ENCODE peak calls at places on chromosomes 7 and 10, in seven cellular contexts. One of them, this sample, is unnamed. For H3K4me1, the result is how much of the 10 kb centered on the place peaks cover.

GRCh38 chr7:12322287-12322902 is 81.3 kb downstream of the VWDE start:
- DNase-seq in neural progenitor cell: no peak
- DNase-seq in endothelial cell of umbilical vein: peak
- DNase-seq in H1: no peak
- DNase-seq in cardiac muscle cell: peak
- DNase-seq in left lung: no peak
- DNase-seq in A549: peak
- DNase-seq in this sample: no peak

GRCh38 chr7:5701085-5701914 is 80.2 kb downstream of the RNF216 start:
- DNase-seq in H1: no peak
- DNase-seq in neural progenitor cell: no peak
- DNase-seq in A549: no peak
- DNase-seq in endothelial cell of umbilical vein: peak
- DNase-seq in cardiac muscle cell: no peak
- DNase-seq in left lung: no peak
- DNase-seq in this sample: no peak

GRCh38 chr10:50361946-50362345 is 110.6 kb upstream of the ASAH2 start:
- DNase-seq in neural progenitor cell: no peak
- DNase-seq in A549: no peak
- DNase-seq in left lung: no peak
- DNase-seq in cardiac muscle cell: no peak
- DNase-seq in endothelial cell of umbilical vein: no peak
- DNase-seq in H1: no peak
- DNase-seq in this sample: no peak

GRCh38 chr7:105487559-105488218 is 34.4 kb downstream of the PUS7 start:
- DNase-seq in endothelial cell of umbilical vein: peak
- DNase-seq in cardiac muscle cell: peak
- DNase-seq in left lung: no peak
- DNase-seq in H1: peak
- DNase-seq in neural progenitor cell: peak
- DNase-seq in A549: peak
- DNase-seq in this sample: no peak

GRCh38 chr7:122889116-122889515 is 2.9 kb upstream of the CADPS2 start:
- DNase-seq in cardiac muscle cell: no peak
- DNase-seq in H1: no peak
- DNase-seq in left lung: no peak
- DNase-seq in A549: no peak
- DNase-seq in neural progenitor cell: no peak
- DNase-seq in endothelial cell of umbilical vein: no peak
- DNase-seq in this sample: no peak

GRCh38 chr10:101878869-101879268 is 35.3 kb upstream of the KCNIP2 start:
- DNase-seq in left lung: no peak
- DNase-seq in A549: no peak
- DNase-seq in endothelial cell of umbilical vein: no peak
- DNase-seq in cardiac muscle cell: no peak
- DNase-seq in neural progenitor cell: peak
- DNase-seq in H1: no peak
- DNase-seq in this sample: no peak

GRCh38 chr7:126574838-126575250 is 677.9 kb downstream of the GRM8 start:
- DNase-seq in left lung: peak
- DNase-seq in endothelial cell of umbilical vein: no peak
- DNase-seq in cardiac muscle cell: no peak
- DNase-seq in A549: peak
- DNase-seq in H1: no peak
- DNase-seq in neural progenitor cell: no peak
- DNase-seq in this sample: no peak

GRCh38 chr10:72275351-72276012 is 1.8 kb downstream of the DDIT4 start:
- DNase-seq in left lung: peak
- DNase-seq in H1: no peak
- DNase-seq in endothelial cell of umbilical vein: no peak
- DNase-seq in cardiac muscle cell: peak
- DNase-seq in neural progenitor cell: no peak
- DNase-seq in A549: peak
- DNase-seq in this sample: no peak

GRCh38 chr7:16728811-16729210 is 24.7 kb upstream of the TSPAN13 start:
- DNase-seq in neural progenitor cell: no peak
- DNase-seq in left lung: no peak
- DNase-seq in cardiac muscle cell: no peak
- DNase-seq in A549: no peak
- DNase-seq in endothelial cell of umbilical vein: no peak
- DNase-seq in H1: no peak
- DNase-seq in this sample: no peak

GRCh38 chr7:155166673-155167370 is 96.7 kb downstream of the HTR5A start:
- DNase-seq in cardiac muscle cell: peak
- DNase-seq in A549: no peak
- DNase-seq in H1: no peak
- DNase-seq in left lung: no peak
- DNase-seq in neural progenitor cell: no peak
- DNase-seq in endothelial cell of umbilical vein: peak
- DNase-seq in this sample: peak

GRCh38 chr7:1557006-1557405 is 1.0 kb upstream of the TMEM184A start:
- DNase-seq in cardiac muscle cell: no peak
- DNase-seq in A549: no peak
- DNase-seq in endothelial cell of umbilical vein: no peak
- DNase-seq in H1: no peak
- DNase-seq in neural progenitor cell: no peak
- DNase-seq in left lung: peak
- DNase-seq in this sample: no peak

GRCh38 chr10:13816195-13816926 is 229.6 kb downstream of the PRPF18 start:
- DNase-seq in A549: no peak
- DNase-seq in left lung: no peak
- DNase-seq in neural progenitor cell: no peak
- DNase-seq in endothelial cell of umbilical vein: peak
- DNase-seq in H1: no peak
- DNase-seq in cardiac muscle cell: peak
- DNase-seq in this sample: peak

GRCh38 chr7:44275829-44276570 is 49.4 kb downstream of the CAMK2B start:
- DNase-seq in left lung: peak
- DNase-seq in H1: peak
- DNase-seq in neural progenitor cell: peak
- DNase-seq in endothelial cell of umbilical vein: peak
- DNase-seq in A549: no peak
- DNase-seq in cardiac muscle cell: peak
- DNase-seq in this sample: no peak
- H3K27ac ChIP-seq in left lung: no peak
- H3K27ac ChIP-seq in H1: no peak
- H3K27ac ChIP-seq in neural progenitor cell: no peak
- H3K27ac ChIP-seq in endothelial cell of umbilical vein: no peak
- H3K27ac ChIP-seq in A549: no peak
- H3K27ac ChIP-seq in cardiac muscle cell: no peak
- H3K27ac ChIP-seq in this sample: no peak

DNA sequence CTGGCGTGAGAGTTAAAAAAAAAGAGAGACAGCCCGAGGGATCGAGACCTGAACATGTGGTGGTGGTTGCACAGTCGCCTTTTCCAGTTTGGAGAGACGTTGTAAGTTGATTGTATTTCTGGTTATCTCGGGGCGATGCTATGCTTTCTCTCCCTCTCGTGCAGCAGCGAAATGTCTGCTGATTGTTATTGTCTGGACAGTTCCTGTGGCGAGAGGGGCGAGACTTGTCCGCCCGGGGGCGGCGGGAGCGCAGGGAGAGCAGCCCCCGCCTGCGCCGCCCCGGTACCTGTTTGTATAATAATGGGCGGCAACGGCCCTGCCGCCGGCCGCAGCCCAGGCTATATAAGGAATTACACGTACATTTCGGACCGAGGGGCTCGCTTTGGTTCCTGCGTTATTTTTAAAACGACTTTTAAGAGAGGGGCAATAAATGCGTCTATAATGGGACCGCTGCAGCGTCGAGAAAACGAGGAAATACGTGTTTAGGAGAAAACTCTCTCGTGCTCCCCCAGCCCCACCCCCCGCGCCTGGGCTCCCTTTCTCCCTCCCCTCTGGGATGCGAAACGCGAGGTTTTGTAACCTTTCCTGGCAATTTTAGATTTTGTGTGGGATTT is 1.7 kb downstream of the ZEB1 start:
- DNase-seq in left lung: peak
- DNase-seq in neural progenitor cell: peak
- DNase-seq in endothelial cell of umbilical vein: peak
- DNase-seq in A549: peak
- DNase-seq in cardiac muscle cell: peak
- DNase-seq in H1: peak
- DNase-seq in this sample: no peak
- TF ChIP-seq CTCF in left lung: no peak
- TF ChIP-seq CTCF in neural progenitor cell: peak
- TF ChIP-seq CTCF in endothelial cell of umbilical vein: no peak
- TF ChIP-seq CTCF in A549: no peak
- TF ChIP-seq CTCF in cardiac muscle cell: no peak
- TF ChIP-seq CTCF in H1: no peak
- TF ChIP-seq CTCF in this sample: no peak

DNA sequence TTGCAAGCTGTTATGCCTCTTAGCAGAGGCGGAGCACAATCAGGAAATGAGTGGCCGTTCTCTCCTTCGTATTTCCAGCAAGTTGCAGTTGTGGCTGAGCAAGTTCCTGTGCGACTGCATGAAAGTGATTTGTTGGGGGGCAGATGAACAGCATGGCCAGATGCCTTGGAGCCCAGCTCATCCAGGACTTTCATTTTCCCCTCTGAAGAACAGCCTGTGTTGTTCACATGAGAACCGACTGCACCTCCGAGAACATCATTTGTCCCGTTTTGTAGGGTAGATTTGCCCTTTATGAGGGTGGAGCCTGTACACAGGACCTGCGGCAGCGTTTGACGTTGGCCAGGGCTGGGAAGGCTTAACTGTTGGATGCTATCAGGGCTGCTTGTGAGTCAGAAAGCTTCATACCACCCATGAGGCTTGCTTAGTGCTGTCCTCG is 4.4 kb downstream of the BAG3 start:
- DNase-seq in A549: peak
- DNase-seq in left lung: no peak
- DNase-seq in neural progenitor cell: no peak
- DNase-seq in endothelial cell of umbilical vein: peak
- DNase-seq in H1: no peak
- DNase-seq in cardiac muscle cell: peak
- DNase-seq in this sample: no peak
- H3K4me1 ChIP-seq in A549: half or more
- H3K4me1 ChIP-seq in left lung: half or more
- H3K4me1 ChIP-seq in neural progenitor cell: under half
- H3K4me1 ChIP-seq in endothelial cell of umbilical vein: half or more
- H3K4me1 ChIP-seq in H1: under half
- H3K4me1 ChIP-seq in cardiac muscle cell: under half
- H3K4me1 ChIP-seq in this sample: under half

GRCh38 chr7:117871778-117872538 is 1.3 kb downstream of the CTTNBP2 start:
- DNase-seq in left lung: no peak
- DNase-seq in endothelial cell of umbilical vein: no peak
- DNase-seq in neural progenitor cell: peak
- DNase-seq in H1: peak
- DNase-seq in A549: no peak
- DNase-seq in cardiac muscle cell: no peak
- DNase-seq in this sample: no peak
- H3K27ac ChIP-seq in left lung: no peak
- H3K27ac ChIP-seq in endothelial cell of umbilical vein: no peak
- H3K27ac ChIP-seq in neural progenitor cell: peak
- H3K27ac ChIP-seq in H1: peak
- H3K27ac ChIP-seq in A549: no peak
- H3K27ac ChIP-seq in cardiac muscle cell: peak
- H3K27ac ChIP-seq in this sample: peak

GRCh38 chr7:47893238-47893637 is 55.0 kb downstream of the PKD1L1 start:
- DNase-seq in endothelial cell of umbilical vein: no peak
- DNase-seq in left lung: no peak
- DNase-seq in H1: peak
- DNase-seq in A549: peak
- DNase-seq in neural progenitor cell: peak
- DNase-seq in cardiac muscle cell: no peak
- DNase-seq in this sample: no peak
- TF ChIP-seq CTCF in endothelial cell of umbilical vein: peak
- TF ChIP-seq CTCF in left lung: no peak
- TF ChIP-seq CTCF in H1: peak
- TF ChIP-seq CTCF in A549: no peak
- TF ChIP-seq CTCF in neural progenitor cell: peak
- TF ChIP-seq CTCF in cardiac muscle cell: peak
- TF ChIP-seq CTCF in this sample: no peak

GRCh38 chr10:110212119-110213006 is 5.0 kb downstream of the MXI1 start:
- DNase-seq in cardiac muscle cell: no peak
- DNase-seq in left lung: no peak
- DNase-seq in endothelial cell of umbilical vein: no peak
- DNase-seq in H1: peak
- DNase-seq in A549: no peak
- DNase-seq in neural progenitor cell: no peak
- DNase-seq in this sample: no peak
- H3K4me1 ChIP-seq in cardiac muscle cell: under half
- H3K4me1 ChIP-seq in left lung: under half
- H3K4me1 ChIP-seq in endothelial cell of umbilical vein: under half
- H3K4me1 ChIP-seq in H1: under half
- H3K4me1 ChIP-seq in A549: under half
- H3K4me1 ChIP-seq in neural progenitor cell: under half
- H3K4me1 ChIP-seq in this sample: under half